ENCODE peak calls at places on chromosome 16, in five cellular contexts. F, O, V, X and B are unnamed samples.

GRCh38 chr16:28623172-28623711 is 13.4 kb upstream of the SULT1A1 start:
- DNase-seq in F (no peak), O (no peak), V (no peak), X (peak), B (peak)

GRCh38 chr16:30637952-30638351 is 12.8 kb upstream of the PRR14 start:
- DNase-seq in F (peak), O (peak), V (peak), X (no peak), B (peak)

GRCh38 chr16:69823831-69824563 is 61.9 kb downstream of the WWP2 start:
- DNase-seq in F (no peak), O (no peak), V (no peak), X (no peak), B (peak)

GRCh38 chr16:87437911-87438610 is 45.9 kb downstream of the MAP1LC3B start:
- DNase-seq in F (no peak), O (peak), V (no peak), X (no peak), B (no peak)

GRCh38 chr16:82954224-82954929 is 327.6 kb downstream of the CDH13 start:
- DNase-seq in F (no peak), O (peak), V (no peak), X (no peak), B (no peak)

GRCh38 chr16:4828567-4829320 is 18.3 kb downstream of the GLYR1 start:
- DNase-seq in F (no peak), O (no peak), V (no peak), X (no peak), B (no peak)

GRCh38 chr16:8850279-8850885 is 18.4 kb downstream of the CARHSP1 start:
- DNase-seq in F (no peak), O (peak), V (no peak), X (no peak), B (peak)

GRCh38 chr16:85571563-85571812 is 41.6 kb upstream of the GSE1 start:
- DNase-seq in F (no peak), O (no peak), V (no peak), X (no peak), B (no peak)

GRCh38 chr16:78130083-78130608 is 30.7 kb downstream of the WWOX start:
- DNase-seq in F (no peak), O (no peak), V (no peak), X (no peak), B (no peak)

GRCh38 chr16:74601131-74601871 is 5.6 kb downstream of the GLG1 start:
- DNase-seq in F (no peak), O (no peak), V (no peak), X (peak), B (peak)

GRCh38 chr16:27485811-27486210 is 63.9 kb downstream of the GTF3C1 start:
- DNase-seq in F (no peak), O (no peak), V (no peak), X (no peak), B (no peak)

GRCh38 chr16:67910162-67910561 is 17.1 kb downstream of the PSKH1 start:
- DNase-seq in F (no peak), O (peak), V (no peak), X (peak), B (no peak)

GRCh38 chr16:49183911-49184310 is 97.7 kb downstream of the CBLN1 start:
- DNase-seq in F (peak), O (no peak), V (peak), X (no peak), B (no peak)